ENCODE peak calls at places on chromosome X, in four cellular contexts. One of them, this sample, is unnamed.

GRCh38 chrX:29470029-29470428 is 745.3 kb upstream of the MAGEB2 start:
- DNase-seq in H1: no peak
- DNase-seq in K562: no peak
- DNase-seq in GM12892: no peak
- DNase-seq in this sample: no peak

GRCh38 chrX:97096385-97096784 is 212.7 kb downstream of the RPA4 start:
- DNase-seq in GM12892: no peak
- DNase-seq in K562: no peak
- DNase-seq in H1: no peak
- DNase-seq in this sample: no peak

GRCh38 chrX:72001471-72001870 is 90.8 kb downstream of the NHSL2 start:
- DNase-seq in GM12892: no peak
- DNase-seq in K562: no peak
- DNase-seq in H1: no peak
- DNase-seq in this sample: no peak

GRCh38 chrX:119516157-119516702 is 48.0 kb downstream of the SLC25A5 start:
- DNase-seq in GM12892: peak; percentile 53
- DNase-seq in K562: peak; percentile 76
- DNase-seq in H1: peak; percentile 43
- DNase-seq in this sample: peak; percentile 57

GRCh38 chrX:131262738-131263679 is 26.1 kb downstream of the IGSF1 start:
- DNase-seq in H1: peak; percentile 78
- DNase-seq in GM12892: no peak
- DNase-seq in K562: peak; percentile 72
- DNase-seq in this sample: peak; percentile 35

GRCh38 chrX:39653656-39654055 is 444.1 kb downstream of the BCOR start:
- DNase-seq in GM12892: no peak
- DNase-seq in K562: no peak
- DNase-seq in H1: peak; percentile 45
- DNase-seq in this sample: no peak

GRCh38 chrX:281166-281999 is at the start of gene PLCXD1:
- DNase-seq in H1: peak; percentile 80
- DNase-seq in K562: peak; percentile 85
- DNase-seq in GM12892: peak; percentile 44
- DNase-seq in this sample: peak; percentile 85

GRCh38 chrX:39398973-39399268 is 597.7 kb downstream of the MID1IP1 start:
- DNase-seq in GM12892: no peak
- DNase-seq in K562: no peak
- DNase-seq in H1: no peak
- DNase-seq in this sample: no peak

GRCh38 chrX:57156397-57157049 is 19.3 kb upstream of the SPIN2A start:
- DNase-seq in H1: peak; percentile 48
- DNase-seq in GM12892: no peak
- DNase-seq in K562: peak; percentile 23
- DNase-seq in this sample: peak; percentile 50

GRCh38 chrX:31551913-31552312 is 480.1 kb upstream of the FTHL17 start:
- DNase-seq in H1: no peak
- DNase-seq in K562: no peak
- DNase-seq in GM12892: no peak
- DNase-seq in this sample: no peak

GRCh38 chrX:79618280-79618679 is 251.1 kb upstream of the ITM2A start:
- DNase-seq in K562: no peak
- DNase-seq in H1: no peak
- DNase-seq in GM12892: no peak
- DNase-seq in this sample: no peak

GRCh38 chrX:71609095-71609750 is 9.1 kb downstream of the CXCR3 start:
- DNase-seq in GM12892: no peak
- DNase-seq in H1: no peak
- DNase-seq in K562: no peak
- DNase-seq in this sample: no peak

GRCh38 chrX:11913001-11913400 is 155.0 kb downstream of the MSL3 start:
- DNase-seq in H1: no peak
- DNase-seq in GM12892: no peak
- DNase-seq in K562: no peak
- DNase-seq in this sample: no peak

GRCh38 chrX:152202886-152203285 is 64.5 kb upstream of the MAGEA10 start:
- DNase-seq in K562: no peak
- DNase-seq in GM12892: no peak
- DNase-seq in H1: no peak
- DNase-seq in this sample: no peak

GRCh38 chrX:19193584-19193983 is 71.3 kb upstream of the ADGRG2 start:
- DNase-seq in K562: no peak
- DNase-seq in GM12892: no peak
- DNase-seq in H1: no peak
- DNase-seq in this sample: peak; percentile 3
- TF ChIP-seq TAF1 in K562: no peak
- TF ChIP-seq TAF1 in GM12892: no peak
- TF ChIP-seq TAF1 in H1: no peak
- TF ChIP-seq TAF1 in this sample: no peak

DNA sequence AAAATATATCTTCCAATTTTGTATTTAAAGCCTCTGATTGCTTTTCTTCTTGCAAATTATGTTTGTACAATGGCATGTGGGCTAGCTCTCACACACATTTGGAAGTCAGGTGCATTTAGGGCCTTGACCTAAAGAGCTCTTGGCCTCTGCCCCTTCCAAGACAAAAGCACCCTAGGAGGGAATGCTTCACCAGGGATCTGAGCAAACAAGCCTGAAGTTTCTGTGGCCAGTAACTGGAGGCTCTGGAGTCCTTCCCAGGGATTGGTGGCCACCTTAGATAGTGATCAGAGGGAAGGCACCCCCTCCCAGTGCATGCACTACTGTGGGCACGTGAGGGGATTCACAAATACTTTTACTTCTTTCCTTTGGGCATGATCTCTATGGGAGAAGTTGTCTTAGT is 60.3 kb upstream of the DIPK2B start:
- DNase-seq in K562: no peak
- DNase-seq in H1: no peak
- DNase-seq in GM12892: no peak
- DNase-seq in this sample: no peak
- TF ChIP-seq TAF1 in K562: no peak
- TF ChIP-seq TAF1 in H1: no peak
- TF ChIP-seq TAF1 in GM12892: no peak
- TF ChIP-seq TAF1 in this sample: no peak

GRCh38 chrX:74535211-74535621 is 79.2 kb downstream of the RLIM start:
- DNase-seq in H1: no peak
- DNase-seq in K562: peak; percentile 17
- DNase-seq in GM12892: no peak
- DNase-seq in this sample: peak; percentile 16
- TF ChIP-seq TAF1 in H1: no peak
- TF ChIP-seq TAF1 in K562: no peak
- TF ChIP-seq TAF1 in GM12892: no peak
- TF ChIP-seq TAF1 in this sample: no peak

DNA sequence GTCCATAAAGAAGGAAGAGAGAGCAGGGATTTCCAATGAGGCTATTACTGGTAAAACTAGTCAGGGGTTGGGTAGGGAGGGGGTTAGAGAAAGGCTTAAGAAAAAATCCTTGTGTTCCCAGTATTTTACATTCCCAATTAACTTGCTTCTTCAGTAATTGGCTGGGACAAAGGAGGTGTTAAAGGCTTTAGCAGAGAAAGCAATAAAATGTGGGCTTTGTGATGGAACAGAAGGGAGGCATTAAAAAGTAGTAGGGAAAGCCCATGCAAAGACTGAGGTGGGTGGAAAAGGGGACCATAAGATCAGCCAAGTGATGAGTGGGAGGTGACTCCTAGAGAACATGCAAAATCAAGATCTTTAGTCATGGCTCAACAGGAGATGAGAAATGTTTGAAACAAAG is 1467.2 kb downstream of the RPA4 start:
- DNase-seq in GM12892: no peak
- DNase-seq in H1: no peak
- DNase-seq in K562: no peak
- DNase-seq in this sample: no peak
- TF ChIP-seq TAF1 in GM12892: no peak
- TF ChIP-seq TAF1 in H1: no peak
- TF ChIP-seq TAF1 in K562: no peak
- TF ChIP-seq TAF1 in this sample: no peak

GRCh38 chrX:24243692-24244091 is 70.2 kb downstream of the SUPT20HL2 start:
- DNase-seq in K562: no peak
- DNase-seq in H1: no peak
- DNase-seq in GM12892: no peak
- DNase-seq in this sample: no peak
- TF ChIP-seq TAF1 in K562: no peak
- TF ChIP-seq TAF1 in H1: no peak
- TF ChIP-seq TAF1 in GM12892: no peak
- TF ChIP-seq TAF1 in this sample: no peak

DNA sequence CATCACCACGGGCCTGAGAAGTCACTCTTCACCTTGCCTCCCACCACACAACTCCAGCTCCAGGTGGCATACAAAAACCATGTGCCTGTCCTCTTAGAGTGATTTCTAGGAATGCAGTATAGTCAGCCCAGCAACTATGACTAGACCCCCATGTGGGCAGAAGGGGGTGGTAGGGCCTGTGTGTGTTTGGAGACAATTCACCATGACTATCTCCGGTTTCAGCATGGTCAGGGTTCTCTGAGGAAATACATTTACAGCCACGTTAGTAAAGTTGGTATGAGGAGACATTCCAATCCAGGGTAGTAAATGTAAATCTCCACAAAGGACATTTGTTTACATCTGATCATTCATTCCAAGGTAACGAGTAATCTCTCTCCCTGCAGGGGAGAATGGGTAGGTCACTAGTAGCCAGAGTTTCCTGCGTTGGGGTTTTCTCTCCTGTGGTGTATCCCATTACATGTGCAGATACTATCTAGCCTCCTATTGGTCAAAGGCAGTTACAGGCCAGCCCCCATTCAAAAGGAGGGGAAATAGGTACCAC is 4.2 kb upstream of the MTMR1 start:
- DNase-seq in K562: peak; percentile 16
- DNase-seq in H1: no peak
- DNase-seq in GM12892: no peak
- DNase-seq in this sample: peak; percentile 29
- TF ChIP-seq TAF1 in K562: no peak
- TF ChIP-seq TAF1 in H1: no peak
- TF ChIP-seq TAF1 in GM12892: no peak
- TF ChIP-seq TAF1 in this sample: no peak